ENCODE peak calls at places on chromosomes 6 and 20, in five cellular contexts. N is K562, J is brain microvascular endothelial cell, I is GM12865, R is AG09319. B is an unnamed sample.

GRCh38 chr6:13156381-13156780 is 172.0 kb downstream of the TBC1D7 start:
- DNase-seq in N (no peak), I (no peak), R (peak), J (no peak), B (no peak)

GRCh38 chr20:9903048-9903651 is 64.3 kb upstream of the PAK5 start:
- DNase-seq in I (peak), N (no peak), J (no peak), R (no peak), B (no peak)

GRCh38 chr20:11453430-11453829 is 464.3 kb upstream of the BTBD3 start:
- DNase-seq in J (peak), R (no peak), I (no peak), N (no peak), B (no peak)

GRCh38 chr20:22825076-22825475 is 210.0 kb upstream of the SSTR4 start:
- DNase-seq in R (no peak), J (peak), I (no peak), N (no peak), B (no peak)

GRCh38 chr6:144361027-144361426 is 75.9 kb downstream of the UTRN start:
- DNase-seq in R (no peak), J (no peak), I (no peak), N (no peak), B (no peak)

GRCh38 chr6:29872791-29873190 is 45.2 kb downstream of the HLA-G start:
- DNase-seq in J (no peak), N (no peak), R (no peak), I (no peak), B (no peak)

GRCh38 chr6:83429857-83430605 is 820 bp downstream of the ME1 start:
- DNase-seq in N (peak), I (peak), R (no peak), J (peak), B (no peak)

GRCh38 chr20:48295966-48296421 is 510.7 kb upstream of the SULF2 start:
- DNase-seq in R (no peak), J (peak), I (no peak), N (no peak), B (no peak)

GRCh38 chr20:52869698-52870288 is 102.4 kb upstream of the TSHZ2 start:
- DNase-seq in J (no peak), I (peak), N (no peak), R (no peak), B (no peak)

GRCh38 chr6:82617648-82618047 is 254.0 kb downstream of the TPBG start:
- DNase-seq in N (no peak), J (no peak), R (no peak), I (no peak), B (no peak)

GRCh38 chr6:146912730-146913680 is 291.2 kb upstream of the STXBP5 start:
- DNase-seq in N (no peak), R (no peak), J (no peak), I (no peak), B (no peak)

GRCh38 chr6:115643762-115644161 is 416.9 kb downstream of the FRK start:
- DNase-seq in R (peak), I (no peak), J (no peak), N (no peak), B (no peak)

GRCh38 chr6:134114489-134114888 is 62.1 kb upstream of the SLC2A12 start:
- DNase-seq in N (no peak), I (no peak), J (no peak), R (no peak), B (no peak)

GRCh38 chr6:19839237-19839546 is 2.0 kb downstream of the ID4 start:
- DNase-seq in N (no peak), I (no peak), J (no peak), R (no peak), B (no peak)

GRCh38 chr6:51161752-51162151 is 343.1 kb downstream of the TFAP2B start:
- DNase-seq in J (no peak), R (no peak), N (no peak), I (no peak), B (no peak)

GRCh38 chr6:6008648-6009421 is 2.1 kb upstream of the NRN1 start:
- DNase-seq in R (no peak), I (peak), J (peak), N (peak), B (no peak)

GRCh38 chr6:129678463-129678862 is 31.5 kb downstream of the ARHGAP18 start:
- DNase-seq in I (no peak), N (no peak), J (no peak), R (no peak), B (no peak)

GRCh38 chr20:41738584-41739193 is 120.5 kb upstream of the CHD6 start:
- DNase-seq in N (peak), J (peak), R (no peak), I (peak), B (no peak)

GRCh38 chr6:135344526-135344925 is 153.0 kb downstream of the AHI1 start:
- DNase-seq in N (no peak), J (no peak), I (no peak), R (no peak), B (no peak)

GRCh38 chr6:155936551-155936950 is 480.9 kb upstream of the NOX3 start:
- DNase-seq in R (no peak), N (no peak), I (no peak), J (peak), B (no peak)

GRCh38 chr6:28896505-28897392 is 27.0 kb downstream of the TRIM27 start:
- DNase-seq in N (peak), J (peak), R (no peak), I (peak), B (peak)

GRCh38 chr6:159692303-159693127 is 526 bp downstream of the SOD2 start:
- DNase-seq in R (no peak), J (peak), I (peak), N (peak), B (no peak)

GRCh38 chr20:50438986-50439407 is 71.2 kb upstream of the PTPN1 start:
- DNase-seq in R (no peak), J (peak), N (no peak), I (no peak), B (no peak)

GRCh38 chr6:139587469-139587868 is 213.0 kb upstream of the CITED2 start:
- DNase-seq in I (no peak), N (no peak), J (peak), R (no peak), B (no peak)

DNA sequence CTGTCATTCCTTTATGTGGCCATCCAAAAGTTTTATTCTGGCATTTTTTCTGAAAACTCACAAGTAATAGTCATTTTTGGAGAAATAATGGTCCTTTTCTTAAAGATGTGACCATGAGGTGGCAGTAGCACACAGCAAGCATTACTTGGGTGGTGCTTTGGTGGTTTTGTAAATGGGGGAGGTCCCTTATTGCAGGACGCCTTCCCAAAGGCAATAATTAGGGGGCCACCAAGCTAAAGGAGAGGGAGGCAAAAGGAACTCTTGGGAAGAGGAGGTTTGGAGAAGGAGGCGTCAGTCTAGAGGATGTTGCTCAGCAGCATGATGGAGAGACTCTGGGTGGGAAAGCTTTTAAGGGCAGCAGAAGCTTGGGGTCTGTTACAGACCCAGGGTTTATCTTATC is 422.6 kb upstream of the MMS22L start:
- DNase-seq in I (peak), N (no peak), J (no peak), R (no peak), B (no peak)
- TF ChIP-seq CTCF in I (peak), N (no peak), J (peak), R (no peak), B (peak)

DNA sequence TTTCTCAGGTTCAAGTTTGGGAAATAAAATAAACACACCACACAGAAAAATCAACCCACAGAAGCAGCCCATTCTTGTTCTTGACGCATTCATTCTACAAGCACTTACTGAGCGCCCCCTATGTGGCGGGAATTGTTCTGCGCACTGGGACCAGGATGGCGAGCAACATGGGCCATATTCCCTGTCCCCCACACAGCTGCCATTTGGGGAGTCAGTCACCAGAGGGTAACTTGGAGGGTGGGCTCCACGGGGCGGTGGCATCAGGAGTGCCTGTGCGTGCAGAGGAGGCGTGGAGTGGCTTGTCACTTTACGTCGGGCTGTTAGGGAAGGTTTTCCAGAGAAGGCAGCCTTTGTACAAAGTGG is 185.0 kb upstream of the PDE10A start:
- DNase-seq in J (no peak), R (no peak), N (no peak), I (no peak), B (peak)
- TF ChIP-seq CTCF in J (peak), R (no peak), N (peak), I (peak), B (peak)

GRCh38 chr6:94645191-94645590 is 932.1 kb upstream of the MANEA start:
- DNase-seq in I (no peak), R (no peak), J (no peak), N (no peak), B (no peak)

GRCh38 chr6:94636780-94637385 is 940.5 kb upstream of the MANEA start:
- DNase-seq in J (no peak), R (no peak), I (no peak), N (no peak), B (no peak)

DNA sequence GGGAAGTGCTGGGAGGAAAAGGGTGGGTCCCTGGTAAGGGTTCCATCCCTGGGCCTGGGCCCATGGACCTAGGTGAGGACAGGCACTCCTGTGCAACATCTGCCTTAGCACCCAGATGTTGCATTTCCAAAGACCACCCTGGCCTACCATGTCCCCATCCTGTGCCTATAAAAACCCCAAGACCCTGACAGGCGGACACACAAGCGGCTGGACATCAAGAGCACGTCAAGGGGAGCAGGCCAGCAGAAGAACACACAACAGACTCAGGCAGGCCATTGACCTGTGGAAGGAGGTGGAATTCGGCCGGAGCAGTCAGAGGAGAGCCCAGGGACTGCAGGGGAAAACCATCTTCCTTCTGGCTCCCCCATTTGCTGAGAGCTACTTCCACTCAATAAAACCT is 937.8 kb upstream of the MANEA start:
- DNase-seq in I (no peak), N (no peak), J (no peak), R (no peak), B (no peak)
- TF ChIP-seq CTCF in I (no peak), N (no peak), J (no peak), R (no peak), B (no peak)

GRCh38 chr6:112269165-112269564 is 14.8 kb upstream of the LAMA4 start:
- DNase-seq in I (no peak), N (no peak), J (no peak), R (no peak), B (no peak)
- TF ChIP-seq CTCF in I (no peak), N (no peak), J (peak), R (peak), B (peak)

GRCh38 chr20:31573555-31574295 is 31.4 kb upstream of the ID1 start:
- DNase-seq in I (no peak), N (no peak), J (no peak), R (no peak), B (no peak)

GRCh38 chr20:31572042-31572700 is 32.9 kb upstream of the ID1 start:
- DNase-seq in I (no peak), N (no peak), J (no peak), R (no peak), B (no peak)

GRCh38 chr20:31570021-31570463 is 35.0 kb upstream of the ID1 start:
- DNase-seq in J (no peak), N (no peak), R (no peak), I (no peak), B (no peak)

GRCh38 chr20:31570735-31571617 is 34.1 kb upstream of the ID1 start:
- DNase-seq in J (no peak), N (no peak), I (no peak), R (no peak), B (no peak)

DNA sequence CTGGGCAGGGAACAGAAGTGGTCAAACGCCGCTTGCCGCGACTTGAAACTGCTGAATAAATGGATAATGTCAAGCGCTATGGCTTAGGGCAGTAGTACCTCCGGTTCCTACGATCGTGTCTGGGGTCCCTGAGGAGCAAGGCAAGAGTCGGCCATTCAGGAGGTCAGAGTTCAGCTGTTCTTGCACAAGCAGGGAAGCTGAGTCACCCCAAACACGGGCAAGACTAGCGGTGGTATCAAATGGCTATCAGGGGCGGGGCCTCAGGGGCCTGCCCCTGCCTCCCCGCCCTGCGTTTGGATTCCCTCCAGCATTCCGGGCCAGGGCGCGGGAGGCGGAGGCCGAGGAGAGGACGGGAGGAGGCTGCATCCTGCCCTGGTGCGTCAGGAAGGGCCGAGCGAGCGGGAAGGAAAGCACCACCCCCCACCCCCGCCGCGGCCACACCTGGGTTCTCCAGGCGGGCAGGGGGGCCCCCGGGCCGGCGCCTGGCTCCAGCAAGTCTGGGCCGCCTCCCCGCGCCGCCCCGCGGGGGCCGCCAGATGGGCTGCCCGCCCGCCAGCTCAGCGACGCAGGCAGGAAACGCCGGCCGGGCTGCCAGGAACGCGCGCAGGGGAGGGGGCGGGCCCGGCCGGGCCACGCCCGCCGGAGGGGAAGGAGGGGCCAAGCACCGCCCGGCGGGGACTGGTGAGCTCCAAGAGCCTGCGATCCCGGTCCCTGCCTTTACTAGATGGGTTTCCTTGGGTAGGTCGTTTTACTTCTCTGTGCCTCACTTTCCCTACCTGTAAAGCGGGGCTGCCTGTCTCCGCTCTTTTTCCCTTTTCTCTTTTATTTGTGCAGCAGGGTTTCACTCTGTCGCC is 32.2 kb upstream of the ID1 start:
- DNase-seq in J (peak), N (peak), I (peak), R (peak), B (peak)
- TF ChIP-seq CTCF in J (no peak), N (peak), I (peak), R (no peak), B (no peak)

DNA sequence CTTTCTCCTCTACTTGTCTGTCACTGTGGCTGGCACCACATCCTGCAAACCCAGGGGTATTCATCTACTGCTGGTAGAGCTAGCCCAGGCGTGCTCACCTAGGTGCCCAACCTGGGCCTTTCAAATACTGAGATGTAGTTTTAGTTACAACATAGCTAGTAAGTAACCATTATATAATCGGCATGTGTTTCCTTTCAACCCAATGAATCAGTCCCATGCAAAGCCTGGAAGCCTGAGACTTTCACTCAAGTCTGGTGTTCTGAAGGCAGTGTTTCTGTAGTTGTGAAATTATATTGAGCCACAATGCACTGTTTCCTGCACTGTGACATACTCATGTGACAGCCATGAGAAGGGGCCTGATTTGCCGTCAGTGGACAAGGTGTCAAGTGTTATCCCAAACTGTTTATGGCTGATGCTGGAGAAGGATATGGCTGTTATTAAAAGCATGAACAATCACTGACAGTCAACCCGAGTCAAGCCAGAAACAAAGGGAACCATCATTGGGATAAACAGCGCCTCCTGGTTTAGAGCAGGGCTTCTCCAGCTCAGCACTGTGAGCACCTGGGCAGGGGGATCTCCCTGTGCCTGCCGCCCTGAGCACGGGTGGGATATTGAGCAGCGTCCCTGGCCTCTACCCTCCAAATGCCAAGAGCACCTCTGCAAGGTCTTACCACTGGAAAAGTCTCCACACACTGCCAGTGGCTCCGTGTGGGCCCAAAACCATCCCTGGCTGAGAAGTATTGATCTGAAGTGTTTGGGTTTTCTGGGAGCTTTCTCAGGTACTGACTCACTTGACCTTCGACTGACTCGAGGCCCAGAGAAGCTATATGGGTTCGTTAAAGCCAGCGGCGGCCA is 1.6 kb downstream of the PSMA7 start:
- DNase-seq in I (peak), J (no peak), N (no peak), R (no peak), B (no peak)
- TF ChIP-seq CTCF in I (peak), J (peak), N (peak), R (peak), B (peak)

GRCh38 chr6:23547851-23548250 is 578.2 kb upstream of the NRSN1 start:
- DNase-seq in J (no peak), R (no peak), I (no peak), N (no peak), B (no peak)
- TF ChIP-seq CTCF in J (peak), R (no peak), I (no peak), N (no peak), B (no peak)

DNA sequence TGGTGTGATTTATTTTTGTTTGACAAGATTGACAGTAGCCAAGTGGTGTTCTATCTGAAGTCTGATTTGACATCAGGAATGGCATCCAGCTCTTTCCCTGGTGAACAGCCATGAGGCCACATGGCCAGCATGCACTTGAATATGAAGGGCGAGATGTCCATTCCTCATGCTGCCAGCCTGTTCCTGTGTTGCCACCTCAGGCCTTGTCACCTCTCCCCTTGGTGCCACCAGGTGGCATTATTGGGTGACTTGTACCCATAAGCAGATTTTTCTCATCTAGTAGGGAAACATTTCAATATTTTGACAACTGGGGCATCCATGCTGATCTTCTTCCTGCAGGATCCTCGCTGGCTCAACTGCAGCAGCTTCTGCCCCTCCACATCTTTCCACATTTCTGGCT is 199.1 kb downstream of the ERMARD start:
- DNase-seq in R (no peak), J (no peak), N (no peak), I (peak), B (peak)
- TF ChIP-seq CTCF in R (peak), J (no peak), N (no peak), I (peak), B (peak)

DNA sequence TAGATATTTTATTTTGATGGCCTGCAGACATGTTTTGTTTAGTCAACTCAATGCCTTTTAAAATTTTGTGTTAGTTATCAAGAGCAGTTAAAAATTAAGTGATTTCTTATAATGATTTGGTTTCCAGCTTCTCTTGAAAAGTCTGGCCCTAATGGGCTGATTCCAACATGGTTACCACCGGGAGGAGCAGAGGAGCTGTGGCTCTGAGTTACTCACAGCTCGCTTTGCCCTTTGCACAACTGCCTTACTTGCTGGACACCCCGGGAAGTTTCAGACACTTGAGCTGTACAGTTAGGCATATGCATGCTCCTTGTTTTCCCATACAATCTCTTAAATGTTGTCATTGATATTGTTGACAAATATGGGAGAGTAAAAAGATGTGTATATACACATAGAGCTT is 173.1 kb upstream of the MMS22L start:
- DNase-seq in R (no peak), N (no peak), J (no peak), I (no peak), B (no peak)
- TF ChIP-seq CTCF in R (no peak), N (no peak), J (peak), I (no peak), B (no peak)

GRCh38 chr6:47093169-47093568 is 51.0 kb upstream of the ADGRF1 start:
- DNase-seq in I (no peak), N (no peak), R (no peak), J (no peak), B (no peak)

GRCh38 chr6:47096233-47096887 is 54.2 kb upstream of the ADGRF1 start:
- DNase-seq in N (no peak), I (no peak), R (no peak), J (no peak), B (no peak)

GRCh38 chr6:47094351-47094925 is 52.3 kb upstream of the ADGRF1 start:
- DNase-seq in J (no peak), R (no peak), N (no peak), I (no peak), B (no peak)

GRCh38 chr6:47098570-47098993 is 56.5 kb upstream of the ADGRF1 start:
- DNase-seq in I (no peak), R (peak), J (no peak), N (no peak), B (no peak)

GRCh38 chr6:47097092-47097945 is 55.2 kb upstream of the ADGRF1 start:
- DNase-seq in R (peak), J (peak), N (peak), I (peak), B (no peak)
- TF ChIP-seq CTCF in R (peak), J (peak), N (peak), I (peak), B (peak)